ENCODE peak calls at places on chromosomes 5 and 9, in four cellular contexts. C, D, R and M are unnamed samples.

GRCh38 chr9:120289091-120289490 is 290.9 kb downstream of the CDK5RAP2 start:
- DNase-seq in R (no peak), D (no peak), C (no peak), M (no peak)

GRCh38 chr5:176355400-176356178 is 6.0 kb downstream of the KIAA1191 start:
- DNase-seq in R (no peak), C (no peak), D (no peak), M (no peak)

GRCh38 chr9:86163503-86163902 is 64.1 kb upstream of the GOLM1 start:
- DNase-seq in C (no peak), R (no peak), D (no peak), M (no peak)

GRCh38 chr5:173010547-173011464 is 27.2 kb downstream of the ATP6V0E1 start:
- DNase-seq in C (no peak), D (peak; percentile 66), R (peak; percentile 70), M (peak; percentile 48)

GRCh38 chr9:96603305-96604004 is 16.2 kb downstream of the CDC14B start:
- DNase-seq in R (no peak), C (no peak), D (no peak), M (no peak)

GRCh38 chr5:89440670-89441069 is 557.7 kb upstream of the MEF2C start:
- DNase-seq in C (no peak), D (no peak), R (no peak), M (no peak)

GRCh38 chr5:132257131-132258101 is at the start of gene PDLIM4:
- DNase-seq in C (no peak), R (peak; percentile 74), D (peak; percentile 44), M (peak; percentile 40)

GRCh38 chr5:39352931-39353330 is 11.4 kb downstream of the C9 start:
- DNase-seq in R (no peak), C (no peak), D (no peak), M (no peak)

GRCh38 chr9:10396641-10397040 is 216.2 kb downstream of the PTPRD start:
- DNase-seq in D (no peak), R (no peak), C (no peak), M (no peak)

GRCh38 chr9:100229136-100229535 is 123.6 kb downstream of the TEX10 start:
- DNase-seq in R (no peak), C (no peak), D (no peak), M (no peak)

GRCh38 chr9:26975728-26976707 is 19.8 kb downstream of the IFT74 start:
- DNase-seq in C (peak; percentile 28), R (no peak), D (peak; percentile 63), M (peak; percentile 57)

GRCh38 chr5:38069360-38069759 is 189.0 kb upstream of the EGFLAM start:
- DNase-seq in R (no peak), C (no peak), D (peak; percentile 82), M (no peak)

GRCh38 chr9:69918317-69918716 is 97.7 kb downstream of the CFAP95 start:
- DNase-seq in R (no peak), C (no peak), D (no peak), M (no peak)

GRCh38 chr5:150119421-150120061 is 33.2 kb upstream of the CSF1R start:
- DNase-seq in R (no peak), D (no peak), C (no peak), M (no peak)

GRCh38 chr9:91902465-91903125 is 47.4 kb downstream of the ROR2 start:
- DNase-seq in R (no peak), C (no peak), D (peak; percentile 72), M (no peak)

GRCh38 chr5:150317048-150318003 is 14.6 kb upstream of the ARSI start:
- DNase-seq in R (no peak), C (peak; percentile 91), D (peak; percentile 97), M (peak; percentile 96)

GRCh38 chr5:58716713-58717112 is 133.8 kb downstream of the RAB3C start:
- DNase-seq in R (no peak), D (no peak), C (no peak), M (no peak)

GRCh38 chr5:58722160-58722559 is 139.3 kb downstream of the RAB3C start:
- DNase-seq in R (no peak), D (no peak), C (no peak), M (no peak)

GRCh38 chr5:58714046-58714445 is 131.2 kb downstream of the RAB3C start:
- DNase-seq in D (no peak), R (no peak), C (no peak), M (no peak)

GRCh38 chr5:58715997-58716656 is 133.3 kb downstream of the RAB3C start:
- DNase-seq in R (no peak), D (no peak), C (no peak), M (no peak)

GRCh38 chr5:58717303-58718012 is 134.6 kb downstream of the RAB3C start:
- DNase-seq in R (no peak), C (no peak), D (no peak), M (no peak)
- TF ChIP-seq CTCF in R (no peak), C (no peak), D (no peak), M (no peak)

GRCh38 chr5:136064510-136064909 is 35.7 kb downstream of the TGFBI start:
- DNase-seq in R (peak; percentile 40), C (no peak), D (no peak), M (peak; percentile 39)
- TF ChIP-seq CTCF in R (no peak), C (peak; percentile 51), D (peak; percentile 25), M (peak; percentile 25)

DNA sequence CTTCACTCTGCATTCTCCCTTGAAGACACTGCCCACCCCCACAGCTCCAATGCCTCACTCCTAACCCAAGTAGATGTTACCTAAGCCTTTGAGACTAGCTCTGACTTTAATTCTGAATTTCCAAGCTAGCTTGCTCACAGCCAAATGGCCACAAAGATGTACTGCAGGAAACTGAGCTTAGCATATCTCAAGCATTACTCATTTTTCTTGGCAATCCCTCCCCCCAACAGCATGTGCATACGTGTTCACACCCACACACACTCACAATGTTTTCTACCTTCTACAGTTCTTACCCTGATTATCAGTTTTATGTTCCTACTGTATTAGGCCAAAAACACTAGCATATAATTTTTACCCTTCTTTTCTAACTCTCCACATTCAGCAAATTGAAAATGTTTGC is 13.7 kb upstream of the GRIA1 start:
- DNase-seq in C (peak; percentile 66), R (no peak), D (peak; percentile 77), M (peak; percentile 93)
- TF ChIP-seq CTCF in C (peak; percentile 56), R (no peak), D (peak; percentile 48), M (peak; percentile 54)

GRCh38 chr5:140044041-140044440 is 942 bp upstream of the NRG2 start:
- DNase-seq in C (no peak), D (no peak), R (no peak), M (no peak)

GRCh38 chr5:140041492-140042421 is 1.3 kb downstream of the NRG2 start:
- DNase-seq in R (peak; percentile 81), D (no peak), C (peak; percentile 55), M (peak; percentile 38)

GRCh38 chr5:140041099-140041491 is 2.0 kb downstream of the NRG2 start:
- DNase-seq in C (no peak), D (no peak), R (no peak), M (no peak)

GRCh38 chr5:140042551-140043507 is at the start of gene NRG2:
- DNase-seq in C (peak; percentile 36), R (peak; percentile 84), D (peak; percentile 27), M (peak; percentile 53)

DNA sequence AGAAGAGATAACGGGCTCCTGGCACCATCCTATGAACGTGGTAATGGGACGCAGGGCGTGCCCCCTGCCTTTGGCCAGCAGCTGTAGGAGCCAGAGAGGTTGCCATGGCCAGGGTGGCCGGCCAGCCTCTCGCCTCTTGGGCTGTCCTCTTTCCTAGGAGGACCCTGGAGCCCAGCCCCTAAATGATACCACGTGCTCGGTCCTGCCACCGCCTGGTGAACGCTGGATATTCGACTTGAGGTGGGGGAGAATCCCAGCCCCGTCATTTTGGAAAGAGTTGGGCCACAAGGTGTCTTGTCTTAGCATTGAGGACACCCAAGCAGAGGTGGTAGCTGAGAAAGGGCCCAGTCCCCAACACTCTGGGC is 391 bp upstream of the NRG2 start:
- DNase-seq in D (no peak), R (no peak), C (no peak), M (no peak)
- TF ChIP-seq CTCF in D (no peak), R (peak; percentile 21), C (peak; percentile 41), M (no peak)